ENCODE peak calls at places on chromosome 3, in four cellular contexts. P is RWPE1; G is astrocyte of the spinal cord; F is activated CD4-positive, alpha-beta T cell treated with anti-CD3 and anti-CD28 coated beads, Interleukin-2, amount 10 ng/mL, durations not matched to agents 7 days and 5 days. Q is an unnamed sample.

GRCh38 chr3:111246967-111247760 is 175.5 kb downstream of the NECTIN3 start:
- DNase-seq in F (no peak), P (peak; percentile 10), G (peak; percentile 95), Q (peak; percentile 1)

GRCh38 chr3:127195417-127195816 is 2.5 kb downstream of the PRR23E start:
- DNase-seq in F (no peak), G (no peak), P (no peak), Q (no peak)

GRCh38 chr3:191066669-191067068 is 132.4 kb upstream of the OSTN start:
- DNase-seq in P (peak; percentile 66), G (peak; percentile 71), F (no peak), Q (peak; percentile 25)

GRCh38 chr3:145721273-145721805 is 439.6 kb downstream of the PLOD2 start:
- DNase-seq in F (no peak), P (no peak), G (no peak), Q (no peak)

GRCh38 chr3:14959358-14959943 is 12.1 kb downstream of the NR2C2 start:
- DNase-seq in G (peak; percentile 5), F (no peak), P (no peak), Q (no peak)

GRCh38 chr3:11307830-11308432 is 35.7 kb downstream of the ATG7 start:
- DNase-seq in G (no peak), F (no peak), P (no peak), Q (no peak)

GRCh38 chr3:197546307-197547085 is 9.3 kb downstream of the BDH1 start:
- DNase-seq in F (no peak), G (no peak), P (no peak), Q (no peak)

GRCh38 chr3:2133191-2133590 is 34.5 kb downstream of the CNTN4 start:
- DNase-seq in G (no peak), F (no peak), P (no peak), Q (no peak)

GRCh38 chr3:133437391-133438093 is 37.7 kb downstream of the BFSP2 start:
- DNase-seq in F (no peak), P (no peak), G (peak; percentile 25), Q (peak; percentile 76)

GRCh38 chr3:11071096-11071755 is 78.7 kb downstream of the SLC6A1 start:
- DNase-seq in G (no peak), P (no peak), F (no peak), Q (no peak)

GRCh38 chr3:195270350-195271115 is 426 bp downstream of the XXYLT1 start:
- DNase-seq in F (peak; percentile 51), G (peak; percentile 81), P (peak; percentile 57), Q (peak; percentile 81)

GRCh38 chr3:183163563-183163962 is 1.0 kb upstream of the LAMP3 start:
- DNase-seq in G (no peak), P (no peak), F (no peak), Q (no peak)

GRCh38 chr3:13628432-13628831 is 79.5 kb downstream of the FBLN2 start:
- DNase-seq in G (no peak), P (no peak), F (no peak), Q (no peak)

Q was measured in dermis blood vessel endothelial cell.